ENCODE peak calls at places on chromosomes 3 and 15, in ten cellular contexts. One of them, this sample, is unnamed.

GRCh38 chr3:59877679-59878427 is 828.0 kb upstream of the CFAP20DC start:
- DNase-seq in fibroblast of mammary gland: no peak
- DNase-seq in cardiac muscle cell: no peak
- DNase-seq in glutamatergic neuron: no peak
- DNase-seq in cardiac fibroblast: no peak
- DNase-seq in CD4-positive, alpha-beta T cell: no peak
- DNase-seq in WTC11: no peak
- DNase-seq in mammary epithelial cell: peak
- DNase-seq in epithelial cell of esophagus: peak
- DNase-seq in activated CD8-positive, alpha-beta T cell treated with anti-CD3 and anti-CD28 coated beads for 36 hours: no peak
- DNase-seq in this sample: no peak

GRCh38 chr15:63352808-63353207 is 28.8 kb downstream of the CA12 start:
- DNase-seq in WTC11: no peak
- DNase-seq in cardiac muscle cell: no peak
- DNase-seq in epithelial cell of esophagus: no peak
- DNase-seq in cardiac fibroblast: no peak
- DNase-seq in activated CD8-positive, alpha-beta T cell treated with anti-CD3 and anti-CD28 coated beads for 36 hours: no peak
- DNase-seq in CD4-positive, alpha-beta T cell: no peak
- DNase-seq in glutamatergic neuron: no peak
- DNase-seq in fibroblast of mammary gland: no peak
- DNase-seq in mammary epithelial cell: no peak
- DNase-seq in this sample: no peak

GRCh38 chr3:156688849-156689452 is 14.6 kb downstream of the TIPARP start:
- DNase-seq in WTC11: no peak
- DNase-seq in CD4-positive, alpha-beta T cell: no peak
- DNase-seq in cardiac fibroblast: no peak
- DNase-seq in activated CD8-positive, alpha-beta T cell treated with anti-CD3 and anti-CD28 coated beads for 36 hours: no peak
- DNase-seq in epithelial cell of esophagus: no peak
- DNase-seq in glutamatergic neuron: no peak
- DNase-seq in cardiac muscle cell: no peak
- DNase-seq in fibroblast of mammary gland: no peak
- DNase-seq in mammary epithelial cell: no peak
- DNase-seq in this sample: no peak

GRCh38 chr15:67144609-67145306 is 79.4 kb downstream of the SMAD3 start:
- DNase-seq in WTC11: peak
- DNase-seq in glutamatergic neuron: no peak
- DNase-seq in cardiac fibroblast: peak
- DNase-seq in activated CD8-positive, alpha-beta T cell treated with anti-CD3 and anti-CD28 coated beads for 36 hours: no peak
- DNase-seq in CD4-positive, alpha-beta T cell: no peak
- DNase-seq in epithelial cell of esophagus: peak
- DNase-seq in cardiac muscle cell: peak
- DNase-seq in fibroblast of mammary gland: peak
- DNase-seq in mammary epithelial cell: peak
- DNase-seq in this sample: no peak

GRCh38 chr3:178513539-178514410 is 22.5 kb upstream of the KCNMB2 start:
- DNase-seq in epithelial cell of esophagus: no peak
- DNase-seq in WTC11: no peak
- DNase-seq in glutamatergic neuron: no peak
- DNase-seq in fibroblast of mammary gland: no peak
- DNase-seq in cardiac muscle cell: peak
- DNase-seq in CD4-positive, alpha-beta T cell: no peak
- DNase-seq in mammary epithelial cell: no peak
- DNase-seq in activated CD8-positive, alpha-beta T cell treated with anti-CD3 and anti-CD28 coated beads for 36 hours: no peak
- DNase-seq in cardiac fibroblast: peak
- DNase-seq in this sample: no peak

GRCh38 chr3:181755959-181756358 is 44.2 kb downstream of the SOX2 start:
- DNase-seq in cardiac muscle cell: no peak
- DNase-seq in mammary epithelial cell: no peak
- DNase-seq in cardiac fibroblast: no peak
- DNase-seq in glutamatergic neuron: no peak
- DNase-seq in CD4-positive, alpha-beta T cell: no peak
- DNase-seq in fibroblast of mammary gland: no peak
- DNase-seq in activated CD8-positive, alpha-beta T cell treated with anti-CD3 and anti-CD28 coated beads for 36 hours: no peak
- DNase-seq in epithelial cell of esophagus: peak
- DNase-seq in WTC11: no peak
- DNase-seq in this sample: no peak

GRCh38 chr3:8837172-8837571 is 67.8 kb upstream of the OXTR start:
- DNase-seq in mammary epithelial cell: peak
- DNase-seq in CD4-positive, alpha-beta T cell: no peak
- DNase-seq in cardiac muscle cell: peak
- DNase-seq in fibroblast of mammary gland: peak
- DNase-seq in cardiac fibroblast: peak
- DNase-seq in activated CD8-positive, alpha-beta T cell treated with anti-CD3 and anti-CD28 coated beads for 36 hours: no peak
- DNase-seq in glutamatergic neuron: no peak
- DNase-seq in WTC11: no peak
- DNase-seq in epithelial cell of esophagus: peak
- DNase-seq in this sample: no peak

GRCh38 chr3:184380210-184380626 is 364 bp downstream of the CHRD start:
- DNase-seq in fibroblast of mammary gland: peak
- DNase-seq in activated CD8-positive, alpha-beta T cell treated with anti-CD3 and anti-CD28 coated beads for 36 hours: peak
- DNase-seq in WTC11: peak
- DNase-seq in epithelial cell of esophagus: peak
- DNase-seq in glutamatergic neuron: peak
- DNase-seq in CD4-positive, alpha-beta T cell: no peak
- DNase-seq in cardiac fibroblast: peak
- DNase-seq in mammary epithelial cell: no peak
- DNase-seq in cardiac muscle cell: peak
- DNase-seq in this sample: peak

GRCh38 chr15:37220949-37221670 is 120.8 kb upstream of the MEIS2 start:
- DNase-seq in glutamatergic neuron: no peak
- DNase-seq in mammary epithelial cell: peak
- DNase-seq in WTC11: no peak
- DNase-seq in cardiac muscle cell: no peak
- DNase-seq in CD4-positive, alpha-beta T cell: no peak
- DNase-seq in epithelial cell of esophagus: no peak
- DNase-seq in cardiac fibroblast: no peak
- DNase-seq in fibroblast of mammary gland: no peak
- DNase-seq in activated CD8-positive, alpha-beta T cell treated with anti-CD3 and anti-CD28 coated beads for 36 hours: no peak
- DNase-seq in this sample: no peak

GRCh38 chr3:115038831-115039230 is 108.3 kb downstream of the ZBTB20 start:
- DNase-seq in cardiac fibroblast: no peak
- DNase-seq in epithelial cell of esophagus: no peak
- DNase-seq in WTC11: no peak
- DNase-seq in glutamatergic neuron: no peak
- DNase-seq in CD4-positive, alpha-beta T cell: no peak
- DNase-seq in fibroblast of mammary gland: no peak
- DNase-seq in activated CD8-positive, alpha-beta T cell treated with anti-CD3 and anti-CD28 coated beads for 36 hours: no peak
- DNase-seq in mammary epithelial cell: no peak
- DNase-seq in cardiac muscle cell: no peak
- DNase-seq in this sample: no peak

GRCh38 chr15:49619226-49619625 is 1.4 kb downstream of the FAM227B start:
- DNase-seq in activated CD8-positive, alpha-beta T cell treated with anti-CD3 and anti-CD28 coated beads for 36 hours: no peak
- DNase-seq in fibroblast of mammary gland: no peak
- DNase-seq in cardiac muscle cell: no peak
- DNase-seq in WTC11: no peak
- DNase-seq in cardiac fibroblast: no peak
- DNase-seq in mammary epithelial cell: no peak
- DNase-seq in epithelial cell of esophagus: no peak
- DNase-seq in glutamatergic neuron: no peak
- DNase-seq in CD4-positive, alpha-beta T cell: no peak
- DNase-seq in this sample: no peak

DNA sequence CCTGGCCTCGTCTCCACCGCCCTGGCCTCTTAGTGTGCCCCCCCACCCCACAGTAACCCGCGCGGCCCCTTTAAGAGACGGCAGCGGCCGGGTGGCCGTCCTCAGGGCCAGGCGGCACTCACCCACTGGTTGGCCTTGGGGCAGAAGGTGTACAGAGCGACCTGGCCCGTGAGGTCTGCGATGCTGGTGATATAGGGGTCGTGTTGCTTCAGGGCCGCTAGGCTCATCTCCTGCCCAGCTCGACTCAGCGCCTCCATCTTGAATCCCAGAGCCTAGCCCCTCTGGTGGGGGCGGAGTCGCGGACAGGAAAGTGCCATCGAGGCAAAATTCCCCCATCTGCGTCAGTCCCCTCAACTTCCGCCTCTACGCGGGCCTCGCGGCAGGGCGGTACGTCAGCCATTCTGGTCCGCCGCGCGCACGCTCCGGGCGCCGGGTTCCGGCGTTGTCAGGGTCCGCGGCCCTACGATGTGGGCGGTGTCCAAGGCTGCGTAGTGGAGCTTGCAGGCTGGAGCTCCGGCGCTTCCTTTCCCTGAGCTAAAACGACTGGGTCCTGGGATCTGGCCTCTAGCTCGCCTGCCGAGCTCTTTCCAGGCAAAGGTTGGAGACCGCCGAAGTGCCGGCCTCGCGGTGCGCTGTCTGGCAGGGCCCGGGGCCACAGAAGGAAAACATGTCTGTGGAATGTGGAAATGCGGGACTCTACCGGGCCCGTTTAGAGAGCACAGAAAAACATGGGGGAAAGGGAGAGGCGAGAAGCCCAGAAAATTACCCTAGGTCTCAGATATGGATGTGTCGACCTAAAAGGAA is at the start of gene DCP1A:
- DNase-seq in mammary epithelial cell: peak
- DNase-seq in cardiac muscle cell: peak
- DNase-seq in CD4-positive, alpha-beta T cell: peak
- DNase-seq in glutamatergic neuron: peak
- DNase-seq in epithelial cell of esophagus: peak
- DNase-seq in cardiac fibroblast: peak
- DNase-seq in WTC11: peak
- DNase-seq in activated CD8-positive, alpha-beta T cell treated with anti-CD3 and anti-CD28 coated beads for 36 hours: peak
- DNase-seq in fibroblast of mammary gland: peak
- DNase-seq in this sample: peak
- TF ChIP-seq CTCF in mammary epithelial cell: no peak
- TF ChIP-seq CTCF in cardiac muscle cell: no peak
- TF ChIP-seq CTCF in CD4-positive, alpha-beta T cell: no peak
- TF ChIP-seq CTCF in glutamatergic neuron: no peak
- TF ChIP-seq CTCF in epithelial cell of esophagus: no peak
- TF ChIP-seq CTCF in cardiac fibroblast: no peak
- TF ChIP-seq CTCF in WTC11: no peak
- TF ChIP-seq CTCF in activated CD8-positive, alpha-beta T cell treated with anti-CD3 and anti-CD28 coated beads for 36 hours: no peak
- TF ChIP-seq CTCF in fibroblast of mammary gland: no peak
- TF ChIP-seq CTCF in this sample: no peak

DNA sequence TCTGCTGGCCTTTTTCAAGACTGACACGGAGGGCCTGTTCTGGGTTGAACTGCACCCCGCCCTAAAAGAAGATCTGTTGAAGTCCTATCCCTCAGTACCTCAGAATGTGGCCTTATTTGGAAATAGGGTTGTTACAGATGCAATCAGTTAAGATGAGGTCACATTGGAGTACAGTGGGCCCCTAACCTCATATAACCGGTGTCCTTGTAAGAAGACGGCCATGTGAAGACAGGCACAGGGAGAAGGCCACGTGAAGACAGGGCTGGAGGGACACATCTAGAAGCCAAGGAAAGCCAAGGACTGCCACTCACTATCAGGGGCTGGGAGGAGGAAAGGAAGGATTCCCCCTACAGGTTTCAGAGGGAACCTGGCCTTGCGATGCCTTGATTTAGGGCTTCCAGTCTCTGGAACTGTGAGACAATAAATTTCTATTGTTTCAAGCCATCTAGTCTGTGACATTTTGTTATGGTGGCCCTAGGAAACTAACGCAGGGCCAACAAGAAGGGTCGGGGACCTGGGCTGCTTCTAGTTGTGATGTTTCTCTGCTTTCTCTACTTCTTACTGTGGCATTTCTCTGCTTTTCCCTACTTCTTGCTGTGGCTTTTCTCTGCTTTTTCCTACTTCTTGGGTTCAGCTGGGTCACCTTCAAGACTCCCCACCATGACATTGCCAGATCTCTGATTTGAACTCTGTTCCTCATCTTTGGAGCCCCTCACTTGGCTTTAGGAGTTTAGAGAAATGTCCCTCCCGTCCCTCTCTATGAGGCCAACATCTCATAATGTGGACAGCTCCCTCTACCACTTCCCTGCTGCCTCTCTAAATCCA is 4.8 kb upstream of the CCDC174 start:
- DNase-seq in epithelial cell of esophagus: no peak
- DNase-seq in WTC11: no peak
- DNase-seq in activated CD8-positive, alpha-beta T cell treated with anti-CD3 and anti-CD28 coated beads for 36 hours: no peak
- DNase-seq in mammary epithelial cell: no peak
- DNase-seq in glutamatergic neuron: no peak
- DNase-seq in cardiac fibroblast: no peak
- DNase-seq in cardiac muscle cell: no peak
- DNase-seq in fibroblast of mammary gland: no peak
- DNase-seq in CD4-positive, alpha-beta T cell: no peak
- DNase-seq in this sample: no peak
- TF ChIP-seq CTCF in epithelial cell of esophagus: no peak
- TF ChIP-seq CTCF in WTC11: no peak
- TF ChIP-seq CTCF in activated CD8-positive, alpha-beta T cell treated with anti-CD3 and anti-CD28 coated beads for 36 hours: no peak
- TF ChIP-seq CTCF in mammary epithelial cell: no peak
- TF ChIP-seq CTCF in glutamatergic neuron: peak
- TF ChIP-seq CTCF in cardiac fibroblast: no peak
- TF ChIP-seq CTCF in cardiac muscle cell: peak
- TF ChIP-seq CTCF in fibroblast of mammary gland: peak
- TF ChIP-seq CTCF in CD4-positive, alpha-beta T cell: no peak
- TF ChIP-seq CTCF in this sample: peak

DNA sequence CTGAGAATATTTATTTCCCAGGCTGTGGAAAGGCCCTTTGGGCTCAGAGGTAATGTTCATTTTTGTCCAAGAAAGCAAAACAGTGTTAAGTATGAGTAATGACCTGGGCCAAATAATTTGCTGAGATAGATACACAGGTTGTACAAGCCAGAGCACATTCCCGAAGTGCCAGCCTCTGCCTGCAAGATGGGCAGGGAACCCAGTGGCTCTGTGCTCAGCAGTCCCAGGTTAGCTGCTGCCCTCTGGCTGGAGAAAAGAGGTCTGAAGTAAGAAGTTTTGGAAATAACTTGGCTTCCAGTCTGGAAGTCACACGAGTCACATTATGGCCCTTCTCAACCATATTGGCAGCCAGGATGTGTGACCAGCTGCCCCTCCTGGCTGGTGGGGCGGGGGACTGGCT is 20.2 kb downstream of the MYZAP start:
- DNase-seq in WTC11: peak
- DNase-seq in glutamatergic neuron: no peak
- DNase-seq in cardiac fibroblast: peak
- DNase-seq in fibroblast of mammary gland: peak
- DNase-seq in CD4-positive, alpha-beta T cell: no peak
- DNase-seq in activated CD8-positive, alpha-beta T cell treated with anti-CD3 and anti-CD28 coated beads for 36 hours: no peak
- DNase-seq in cardiac muscle cell: peak
- DNase-seq in epithelial cell of esophagus: peak
- DNase-seq in mammary epithelial cell: peak
- DNase-seq in this sample: no peak
- TF ChIP-seq CTCF in WTC11: no peak
- TF ChIP-seq CTCF in glutamatergic neuron: no peak
- TF ChIP-seq CTCF in cardiac fibroblast: peak
- TF ChIP-seq CTCF in fibroblast of mammary gland: peak
- TF ChIP-seq CTCF in CD4-positive, alpha-beta T cell: no peak
- TF ChIP-seq CTCF in activated CD8-positive, alpha-beta T cell treated with anti-CD3 and anti-CD28 coated beads for 36 hours: no peak
- TF ChIP-seq CTCF in cardiac muscle cell: peak
- TF ChIP-seq CTCF in epithelial cell of esophagus: peak
- TF ChIP-seq CTCF in mammary epithelial cell: peak
- TF ChIP-seq CTCF in this sample: no peak

DNA sequence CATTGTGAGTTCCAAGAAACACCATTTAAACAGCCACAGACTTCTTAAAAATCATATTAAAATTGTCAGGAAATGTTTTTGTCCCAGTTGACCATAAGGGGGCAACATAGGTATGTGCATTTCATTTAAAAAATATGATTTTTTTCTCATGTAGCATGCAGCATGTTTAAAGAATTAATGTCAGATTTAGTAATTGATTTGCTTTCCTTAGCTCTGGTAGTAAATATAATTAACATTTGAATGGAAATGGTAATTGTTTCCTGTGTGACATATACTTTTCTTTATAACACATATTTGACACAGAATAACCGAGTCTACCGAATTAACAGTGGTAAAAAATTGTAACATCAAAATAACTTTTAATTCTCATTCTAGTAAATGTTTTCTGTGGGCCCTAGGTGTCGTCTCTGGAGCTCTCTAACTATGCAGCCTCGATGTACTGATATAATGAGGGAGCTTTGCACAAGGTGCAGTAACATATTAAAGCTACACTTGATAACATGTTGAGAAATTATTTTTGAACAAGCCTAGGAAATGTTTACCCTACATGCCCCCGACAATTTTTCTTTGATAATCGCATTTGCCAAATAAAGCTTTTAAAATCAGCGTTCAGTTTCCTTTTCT is 34.9 kb downstream of the NXPE3 start:
- DNase-seq in activated CD8-positive, alpha-beta T cell treated with anti-CD3 and anti-CD28 coated beads for 36 hours: no peak
- DNase-seq in fibroblast of mammary gland: peak
- DNase-seq in mammary epithelial cell: no peak
- DNase-seq in cardiac muscle cell: peak
- DNase-seq in CD4-positive, alpha-beta T cell: no peak
- DNase-seq in epithelial cell of esophagus: peak
- DNase-seq in cardiac fibroblast: peak
- DNase-seq in glutamatergic neuron: no peak
- DNase-seq in WTC11: no peak
- DNase-seq in this sample: no peak
- TF ChIP-seq CTCF in activated CD8-positive, alpha-beta T cell treated with anti-CD3 and anti-CD28 coated beads for 36 hours: peak
- TF ChIP-seq CTCF in fibroblast of mammary gland: peak
- TF ChIP-seq CTCF in mammary epithelial cell: peak
- TF ChIP-seq CTCF in cardiac muscle cell: peak
- TF ChIP-seq CTCF in CD4-positive, alpha-beta T cell: peak
- TF ChIP-seq CTCF in epithelial cell of esophagus: peak
- TF ChIP-seq CTCF in cardiac fibroblast: peak
- TF ChIP-seq CTCF in glutamatergic neuron: peak
- TF ChIP-seq CTCF in WTC11: peak
- TF ChIP-seq CTCF in this sample: peak